ENCODE peak calls at places on chromosomes 2 and 18, in seven cellular contexts. One of them, this sample, is unnamed.

GRCh38 chr2:143078106-143078505 is 51.1 kb upstream of the ARHGAP15 start:
- DNase-seq in neuronal stem cell: no peak
- DNase-seq in naive thymus-derived CD4-positive, alpha-beta T cell: no peak
- DNase-seq in dorsolateral prefrontal cortex: no peak
- DNase-seq in caudate nucleus: no peak
- DNase-seq in transverse colon: no peak
- DNase-seq in iPS DF 6.9: no peak
- DNase-seq in this sample: no peak

GRCh38 chr2:149594411-149594810 is 6.8 kb upstream of the MMADHC start:
- DNase-seq in dorsolateral prefrontal cortex: no peak
- DNase-seq in neuronal stem cell: no peak
- DNase-seq in iPS DF 6.9: no peak
- DNase-seq in naive thymus-derived CD4-positive, alpha-beta T cell: no peak
- DNase-seq in caudate nucleus: no peak
- DNase-seq in transverse colon: no peak
- DNase-seq in this sample: no peak

GRCh38 chr18:28248653-28249052 is 71.7 kb upstream of the CDH2 start:
- DNase-seq in caudate nucleus: no peak
- DNase-seq in naive thymus-derived CD4-positive, alpha-beta T cell: no peak
- DNase-seq in neuronal stem cell: no peak
- DNase-seq in dorsolateral prefrontal cortex: no peak
- DNase-seq in transverse colon: no peak
- DNase-seq in iPS DF 6.9: no peak
- DNase-seq in this sample: no peak

GRCh38 chr18:5842653-5843052 is 52.7 kb downstream of the TMEM200C start:
- DNase-seq in naive thymus-derived CD4-positive, alpha-beta T cell: no peak
- DNase-seq in neuronal stem cell: no peak
- DNase-seq in caudate nucleus: no peak
- DNase-seq in dorsolateral prefrontal cortex: no peak
- DNase-seq in transverse colon: no peak
- DNase-seq in iPS DF 6.9: no peak
- DNase-seq in this sample: no peak

GRCh38 chr2:200765995-200766660 is 45.6 kb upstream of the BZW1 start:
- DNase-seq in caudate nucleus: no peak
- DNase-seq in naive thymus-derived CD4-positive, alpha-beta T cell: no peak
- DNase-seq in iPS DF 6.9: no peak
- DNase-seq in transverse colon: no peak
- DNase-seq in neuronal stem cell: no peak
- DNase-seq in dorsolateral prefrontal cortex: no peak
- DNase-seq in this sample: no peak

GRCh38 chr2:138507267-138507666 is 5.7 kb downstream of the SPOPL start:
- DNase-seq in iPS DF 6.9: no peak
- DNase-seq in caudate nucleus: no peak
- DNase-seq in dorsolateral prefrontal cortex: no peak
- DNase-seq in naive thymus-derived CD4-positive, alpha-beta T cell: no peak
- DNase-seq in neuronal stem cell: no peak
- DNase-seq in transverse colon: no peak
- DNase-seq in this sample: no peak

GRCh38 chr2:233775414-233775813 is 2.7 kb upstream of the MROH2A start:
- DNase-seq in naive thymus-derived CD4-positive, alpha-beta T cell: no peak
- DNase-seq in neuronal stem cell: no peak
- DNase-seq in iPS DF 6.9: no peak
- DNase-seq in transverse colon: no peak
- DNase-seq in dorsolateral prefrontal cortex: no peak
- DNase-seq in caudate nucleus: no peak
- DNase-seq in this sample: no peak

GRCh38 chr2:173648816-173649215 is 294.1 kb downstream of the CDCA7 start:
- DNase-seq in naive thymus-derived CD4-positive, alpha-beta T cell: no peak
- DNase-seq in dorsolateral prefrontal cortex: no peak
- DNase-seq in neuronal stem cell: no peak
- DNase-seq in iPS DF 6.9: no peak
- DNase-seq in caudate nucleus: no peak
- DNase-seq in transverse colon: no peak
- DNase-seq in this sample: no peak

GRCh38 chr2:166411473-166412230 is 35.9 kb upstream of the SCN9A start:
- DNase-seq in neuronal stem cell: no peak
- DNase-seq in iPS DF 6.9: no peak
- DNase-seq in dorsolateral prefrontal cortex: no peak
- DNase-seq in naive thymus-derived CD4-positive, alpha-beta T cell: no peak
- DNase-seq in transverse colon: no peak
- DNase-seq in caudate nucleus: no peak
- DNase-seq in this sample: no peak

GRCh38 chr2:96963316-96963715 is 23.1 kb downstream of the FAM178B start:
- DNase-seq in dorsolateral prefrontal cortex: no peak
- DNase-seq in neuronal stem cell: no peak
- DNase-seq in iPS DF 6.9: no peak
- DNase-seq in naive thymus-derived CD4-positive, alpha-beta T cell: no peak
- DNase-seq in caudate nucleus: no peak
- DNase-seq in transverse colon: no peak
- DNase-seq in this sample: no peak

GRCh38 chr2:234243871-234244565 is 193.5 kb downstream of the SPP2 start:
- DNase-seq in naive thymus-derived CD4-positive, alpha-beta T cell: no peak
- DNase-seq in transverse colon: no peak
- DNase-seq in caudate nucleus: no peak
- DNase-seq in iPS DF 6.9: no peak
- DNase-seq in dorsolateral prefrontal cortex: no peak
- DNase-seq in neuronal stem cell: no peak
- DNase-seq in this sample: no peak

GRCh38 chr2:127075821-127076220 is 31.1 kb downstream of the BIN1 start:
- DNase-seq in iPS DF 6.9: no peak
- DNase-seq in naive thymus-derived CD4-positive, alpha-beta T cell: no peak
- DNase-seq in neuronal stem cell: no peak
- DNase-seq in caudate nucleus: no peak
- DNase-seq in transverse colon: no peak
- DNase-seq in dorsolateral prefrontal cortex: no peak
- DNase-seq in this sample: no peak

GRCh38 chr18:31065036-31065773 is 22.7 kb upstream of the DSC3 start:
- DNase-seq in neuronal stem cell: no peak
- DNase-seq in dorsolateral prefrontal cortex: no peak
- DNase-seq in caudate nucleus: no peak
- DNase-seq in naive thymus-derived CD4-positive, alpha-beta T cell: no peak
- DNase-seq in transverse colon: no peak
- DNase-seq in iPS DF 6.9: no peak
- DNase-seq in this sample: no peak

GRCh38 chr2:77397763-77398162 is 124.4 kb downstream of the LRRTM4 start:
- DNase-seq in neuronal stem cell: no peak
- DNase-seq in dorsolateral prefrontal cortex: no peak
- DNase-seq in caudate nucleus: no peak
- DNase-seq in naive thymus-derived CD4-positive, alpha-beta T cell: no peak
- DNase-seq in iPS DF 6.9: no peak
- DNase-seq in transverse colon: no peak
- DNase-seq in this sample: no peak

GRCh38 chr2:161913865-161914264 is 160.2 kb downstream of the DPP4 start:
- DNase-seq in caudate nucleus: no peak
- DNase-seq in transverse colon: no peak
- DNase-seq in neuronal stem cell: no peak
- DNase-seq in iPS DF 6.9: no peak
- DNase-seq in naive thymus-derived CD4-positive, alpha-beta T cell: no peak
- DNase-seq in dorsolateral prefrontal cortex: no peak
- DNase-seq in this sample: no peak

GRCh38 chr18:4270016-4270415 is 185.1 kb downstream of the DLGAP1 start:
- DNase-seq in dorsolateral prefrontal cortex: no peak
- DNase-seq in naive thymus-derived CD4-positive, alpha-beta T cell: no peak
- DNase-seq in neuronal stem cell: no peak
- DNase-seq in transverse colon: no peak
- DNase-seq in caudate nucleus: no peak
- DNase-seq in iPS DF 6.9: no peak
- DNase-seq in this sample: no peak

GRCh38 chr18:58983260-58983659 is 118.6 kb downstream of the ZNF532 start:
- DNase-seq in naive thymus-derived CD4-positive, alpha-beta T cell: no peak
- DNase-seq in dorsolateral prefrontal cortex: no peak
- DNase-seq in neuronal stem cell: no peak
- DNase-seq in iPS DF 6.9: no peak
- DNase-seq in caudate nucleus: no peak
- DNase-seq in transverse colon: no peak
- DNase-seq in this sample: no peak

GRCh38 chr2:54561795-54562592 is 105.9 kb downstream of the SPTBN1 start:
- DNase-seq in iPS DF 6.9: no peak
- DNase-seq in caudate nucleus: no peak
- DNase-seq in transverse colon: no peak
- DNase-seq in neuronal stem cell: no peak
- DNase-seq in naive thymus-derived CD4-positive, alpha-beta T cell: no peak
- DNase-seq in dorsolateral prefrontal cortex: no peak
- DNase-seq in this sample: no peak

GRCh38 chr2:147094077-147094476 is 750.8 kb upstream of the ACVR2A start:
- DNase-seq in transverse colon: no peak
- DNase-seq in iPS DF 6.9: peak; percentile 5
- DNase-seq in naive thymus-derived CD4-positive, alpha-beta T cell: no peak
- DNase-seq in neuronal stem cell: no peak
- DNase-seq in dorsolateral prefrontal cortex: no peak
- DNase-seq in caudate nucleus: no peak
- DNase-seq in this sample: no peak

GRCh38 chr2:120447122-120447785 is 101.3 kb downstream of the INHBB start:
- DNase-seq in iPS DF 6.9: no peak
- DNase-seq in neuronal stem cell: no peak
- DNase-seq in dorsolateral prefrontal cortex: peak; percentile 32
- DNase-seq in naive thymus-derived CD4-positive, alpha-beta T cell: no peak
- DNase-seq in caudate nucleus: no peak
- DNase-seq in transverse colon: no peak
- DNase-seq in this sample: no peak

GRCh38 chr2:16184945-16185660 is 244.8 kb downstream of the MYCN start:
- DNase-seq in caudate nucleus: no peak
- DNase-seq in transverse colon: no peak
- DNase-seq in naive thymus-derived CD4-positive, alpha-beta T cell: no peak
- DNase-seq in neuronal stem cell: no peak
- DNase-seq in dorsolateral prefrontal cortex: no peak
- DNase-seq in iPS DF 6.9: no peak
- DNase-seq in this sample: no peak

GRCh38 chr2:160890667-160891352 is 269.4 kb upstream of the TANK start:
- DNase-seq in iPS DF 6.9: no peak
- DNase-seq in neuronal stem cell: no peak
- DNase-seq in dorsolateral prefrontal cortex: no peak
- DNase-seq in caudate nucleus: no peak
- DNase-seq in naive thymus-derived CD4-positive, alpha-beta T cell: no peak
- DNase-seq in transverse colon: no peak
- DNase-seq in this sample: no peak

GRCh38 chr2:89763254-89763580 is 1071.7 kb downstream of the RPIA start:
- DNase-seq in transverse colon: no peak
- DNase-seq in naive thymus-derived CD4-positive, alpha-beta T cell: no peak
- DNase-seq in caudate nucleus: no peak
- DNase-seq in neuronal stem cell: no peak
- DNase-seq in iPS DF 6.9: no peak
- DNase-seq in dorsolateral prefrontal cortex: peak; percentile 32
- DNase-seq in this sample: peak; percentile 62

GRCh38 chr2:169776483-169776802 is 22.2 kb upstream of the SSB start:
- DNase-seq in naive thymus-derived CD4-positive, alpha-beta T cell: no peak
- DNase-seq in neuronal stem cell: no peak
- DNase-seq in caudate nucleus: no peak
- DNase-seq in dorsolateral prefrontal cortex: no peak
- DNase-seq in iPS DF 6.9: no peak
- DNase-seq in transverse colon: no peak
- DNase-seq in this sample: no peak

GRCh38 chr2:122433123-122433754 is 677.8 kb downstream of the TSN start:
- DNase-seq in iPS DF 6.9: no peak
- DNase-seq in neuronal stem cell: no peak
- DNase-seq in caudate nucleus: no peak
- DNase-seq in dorsolateral prefrontal cortex: no peak
- DNase-seq in transverse colon: no peak
- DNase-seq in naive thymus-derived CD4-positive, alpha-beta T cell: no peak
- DNase-seq in this sample: no peak

GRCh38 chr2:74227646-74228045 is 29.2 kb downstream of the MTHFD2 start:
- DNase-seq in neuronal stem cell: no peak
- DNase-seq in transverse colon: no peak
- DNase-seq in caudate nucleus: no peak
- DNase-seq in iPS DF 6.9: no peak
- DNase-seq in naive thymus-derived CD4-positive, alpha-beta T cell: no peak
- DNase-seq in dorsolateral prefrontal cortex: no peak
- DNase-seq in this sample: no peak

GRCh38 chr2:26162963-26163362 is 9.9 kb upstream of the GAREM2 start:
- DNase-seq in iPS DF 6.9: no peak
- DNase-seq in neuronal stem cell: no peak
- DNase-seq in dorsolateral prefrontal cortex: no peak
- DNase-seq in transverse colon: no peak
- DNase-seq in caudate nucleus: no peak
- DNase-seq in naive thymus-derived CD4-positive, alpha-beta T cell: no peak
- DNase-seq in this sample: no peak
- H3K27ac ChIP-seq in iPS DF 6.9: no peak overlapping the region
- H3K27ac ChIP-seq in neuronal stem cell: no peak overlapping the region
- H3K27ac ChIP-seq in dorsolateral prefrontal cortex: no peak overlapping the region
- H3K27ac ChIP-seq in transverse colon: no peak overlapping the region
- H3K27ac ChIP-seq in caudate nucleus: no peak overlapping the region
- H3K27ac ChIP-seq in naive thymus-derived CD4-positive, alpha-beta T cell: no peak overlapping the region
- H3K27ac ChIP-seq in this sample: no peak overlapping the region

GRCh38 chr2:36376992-36377738 is 21.6 kb downstream of the CRIM1 start:
- DNase-seq in neuronal stem cell: no peak
- DNase-seq in transverse colon: peak; percentile 79
- DNase-seq in naive thymus-derived CD4-positive, alpha-beta T cell: no peak
- DNase-seq in caudate nucleus: no peak
- DNase-seq in iPS DF 6.9: no peak
- DNase-seq in dorsolateral prefrontal cortex: no peak
- DNase-seq in this sample: no peak
- H3K27ac ChIP-seq in neuronal stem cell: no peak overlapping the region
- H3K27ac ChIP-seq in transverse colon: peak overlapping the region; percentile 73
- H3K27ac ChIP-seq in naive thymus-derived CD4-positive, alpha-beta T cell: no peak overlapping the region
- H3K27ac ChIP-seq in caudate nucleus: no peak overlapping the region
- H3K27ac ChIP-seq in iPS DF 6.9: no peak overlapping the region
- H3K27ac ChIP-seq in dorsolateral prefrontal cortex: no peak overlapping the region
- H3K27ac ChIP-seq in this sample: no peak overlapping the region

DNA sequence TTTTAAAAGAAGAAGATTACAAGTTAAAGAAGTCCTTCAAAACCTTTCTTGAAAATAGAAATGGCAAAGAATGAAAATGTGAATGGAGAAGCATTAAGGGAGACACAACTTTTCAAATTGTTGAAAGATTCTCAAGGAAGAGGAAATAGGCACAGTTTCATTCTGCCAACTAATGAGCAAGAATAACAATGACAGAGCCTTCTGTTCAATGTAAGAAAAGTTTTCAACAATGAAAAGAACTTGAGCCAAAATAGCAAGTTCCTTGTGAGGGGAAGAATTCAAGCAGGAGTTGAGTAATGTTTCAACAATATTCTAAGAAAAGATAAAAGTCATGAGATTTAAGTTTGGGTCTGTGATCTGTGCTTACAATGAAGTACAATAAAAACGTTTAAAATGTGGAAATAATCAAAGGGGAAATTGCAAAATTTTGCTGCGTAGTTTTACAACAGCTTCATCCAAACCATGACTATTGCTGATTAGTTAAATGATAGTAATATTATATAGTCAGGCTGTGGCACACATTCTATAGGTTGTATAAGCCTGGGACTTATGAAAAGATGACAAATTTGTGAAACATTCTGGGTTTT is 122.6 kb downstream of the METTL4 start:
- DNase-seq in caudate nucleus: no peak
- DNase-seq in transverse colon: no peak
- DNase-seq in dorsolateral prefrontal cortex: no peak
- DNase-seq in naive thymus-derived CD4-positive, alpha-beta T cell: no peak
- DNase-seq in iPS DF 6.9: no peak
- DNase-seq in neuronal stem cell: no peak
- DNase-seq in this sample: no peak
- H3K27ac ChIP-seq in caudate nucleus: no peak overlapping the region
- H3K27ac ChIP-seq in transverse colon: no peak overlapping the region
- H3K27ac ChIP-seq in dorsolateral prefrontal cortex: no peak overlapping the region
- H3K27ac ChIP-seq in naive thymus-derived CD4-positive, alpha-beta T cell: no peak overlapping the region
- H3K27ac ChIP-seq in iPS DF 6.9: no peak overlapping the region
- H3K27ac ChIP-seq in neuronal stem cell: no peak overlapping the region
- H3K27ac ChIP-seq in this sample: no peak overlapping the region

DNA sequence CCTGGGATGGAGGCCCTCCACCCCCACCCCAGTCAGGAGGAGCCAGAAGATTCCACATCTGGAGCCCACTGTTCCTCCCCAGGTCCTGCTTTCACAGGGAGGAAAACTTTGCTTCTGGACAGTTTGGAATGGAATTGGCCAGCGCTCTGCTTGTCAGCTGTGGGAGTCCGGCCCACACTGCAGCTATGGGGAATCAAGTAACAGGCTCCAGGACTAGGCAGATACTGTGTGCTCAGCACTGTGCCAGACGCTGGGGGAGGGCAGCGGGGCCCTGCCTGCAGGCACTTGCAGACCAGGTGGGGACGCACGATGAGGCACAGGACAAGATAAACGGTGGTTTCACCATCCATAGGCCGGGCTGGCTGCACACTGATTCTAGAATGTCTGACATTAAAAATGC is 114.0 kb downstream of the STPG4 start:
- DNase-seq in neuronal stem cell: no peak
- DNase-seq in caudate nucleus: no peak
- DNase-seq in iPS DF 6.9: no peak
- DNase-seq in transverse colon: no peak
- DNase-seq in dorsolateral prefrontal cortex: no peak
- DNase-seq in naive thymus-derived CD4-positive, alpha-beta T cell: no peak
- DNase-seq in this sample: no peak
- H3K27ac ChIP-seq in neuronal stem cell: no peak overlapping the region
- H3K27ac ChIP-seq in caudate nucleus: peak overlapping the region; percentile 94
- H3K27ac ChIP-seq in iPS DF 6.9: no peak overlapping the region
- H3K27ac ChIP-seq in transverse colon: peak overlapping the region; percentile 77
- H3K27ac ChIP-seq in dorsolateral prefrontal cortex: peak overlapping the region; percentile 98
- H3K27ac ChIP-seq in naive thymus-derived CD4-positive, alpha-beta T cell: no peak overlapping the region
- H3K27ac ChIP-seq in this sample: no peak overlapping the region